ENCODE peak calls at places on chromosomes 11 and 22, in five cellular contexts. H, G, A, W and D are unnamed samples.

GRCh38 chr11:2578934-2579280 is 120.9 kb downstream of the KCNQ1OT1 start:
- DNase-seq in H (no peak), G (no peak), A (no peak), W (no peak), D (no peak)

GRCh38 chr11:90476442-90477007 is 253.7 kb upstream of the CHORDC1 start:
- DNase-seq in H (peak), G (no peak), A (peak), W (peak), D (peak)

GRCh38 chr11:78228467-78228866 is 39.7 kb downstream of the USP35 start:
- DNase-seq in H (peak), G (peak), A (peak), W (peak), D (peak)

GRCh38 chr11:93031386-93031785 is 61.9 kb downstream of the MTNR1B start:
- DNase-seq in H (no peak), G (no peak), A (no peak), W (peak), D (no peak)

GRCh38 chr11:78560826-78561484 is 13.7 kb downstream of the NARS2 start:
- DNase-seq in H (peak), G (no peak), A (peak), W (no peak), D (no peak)

GRCh38 chr11:7596975-7597391 is 76.3 kb downstream of the CYB5R2 start:
- DNase-seq in H (no peak), G (no peak), A (no peak), W (no peak), D (no peak)

GRCh38 chr22:41917906-41918791 is 3.3 kb upstream of the SHISA8 start:
- DNase-seq in H (peak), G (no peak), A (no peak), W (no peak), D (peak)

GRCh38 chr11:18361154-18361553 is 33.2 kb upstream of the LDHA start:
- DNase-seq in H (no peak), G (no peak), A (no peak), W (no peak), D (no peak)

GRCh38 chr11:103272876-103273275 is 163.7 kb downstream of the DYNC2H1 start:
- DNase-seq in H (no peak), G (no peak), A (no peak), W (no peak), D (no peak)

GRCh38 chr11:36060926-36061325 is 117.1 kb downstream of the LDLRAD3 start:
- DNase-seq in H (no peak), G (no peak), A (no peak), W (no peak), D (no peak)

GRCh38 chr11:34509336-34509902 is 4.2 kb downstream of the ELF5 start:
- DNase-seq in H (no peak), G (no peak), A (no peak), W (no peak), D (no peak)

GRCh38 chr22:24523873-24524272 is 28.7 kb downstream of the UPB1 start:
- DNase-seq in H (no peak), G (no peak), A (no peak), W (no peak), D (no peak)

GRCh38 chr22:29702931-29703594 is 16.7 kb upstream of the CABP7 start:
- DNase-seq in H (no peak), G (no peak), A (no peak), W (peak), D (no peak)

GRCh38 chr22:35921777-35922176 is 106.8 kb downstream of the RBFOX2 start:
- DNase-seq in H (peak), G (peak), A (peak), W (peak), D (peak)

GRCh38 chr11:102186836-102187235 is 76.6 kb downstream of the YAP1 start:
- DNase-seq in H (no peak), G (no peak), A (peak), W (peak), D (no peak)

GRCh38 chr22:50471197-50471847 is 3.5 kb downstream of the SBF1 start:
- DNase-seq in H (no peak), G (no peak), A (no peak), W (no peak), D (no peak)

GRCh38 chr22:29773233-29773632 is 6.1 kb downstream of the UQCR10 start:
- DNase-seq in H (no peak), G (no peak), A (no peak), W (no peak), D (peak)

GRCh38 chr11:134514354-134514951 is 102.4 kb upstream of the B3GAT1 start:
- DNase-seq in H (no peak), G (no peak), A (no peak), W (no peak), D (no peak)

GRCh38 chr22:40525250-40525884 is 111.2 kb downstream of the MRTFA start:
- DNase-seq in H (peak), G (peak), A (peak), W (peak), D (no peak)

GRCh38 chr11:118216621-118217526 is 7.9 kb downstream of the JAML start:
- DNase-seq in H (no peak), G (no peak), A (no peak), W (no peak), D (no peak)

GRCh38 chr11:119683783-119684182 is 45.2 kb downstream of the NECTIN1 start:
- DNase-seq in H (no peak), G (no peak), A (no peak), W (no peak), D (peak)

GRCh38 chr22:47337161-47337621 is 574.7 kb downstream of the TBC1D22A start:
- DNase-seq in H (peak), G (no peak), A (peak), W (no peak), D (peak)

GRCh38 chr11:121582296-121582695 is 129.5 kb upstream of the SORL1-AS1 start:
- DNase-seq in H (no peak), G (no peak), A (peak), W (no peak), D (no peak)

GRCh38 chr11:70810131-70810530 is 411.8 kb downstream of the CTTN start:
- DNase-seq in H (no peak), G (no peak), A (no peak), W (no peak), D (no peak)

GRCh38 chr11:105139669-105140068 is at the start of gene CARD18:
- DNase-seq in H (no peak), G (no peak), A (no peak), W (no peak), D (no peak)

GRCh38 chr11:113261709-113262475 is 52.5 kb upstream of the TTC12 start:
- DNase-seq in H (peak), G (no peak), A (no peak), W (no peak), D (peak)

GRCh38 chr22:26438006-26438405 is 8.9 kb downstream of the ASPHD2 start:
- DNase-seq in H (no peak), G (no peak), A (no peak), W (peak), D (no peak)

GRCh38 chr11:134478176-134478575 is 66.1 kb upstream of the B3GAT1 start:
- DNase-seq in H (no peak), G (no peak), A (no peak), W (no peak), D (no peak)

GRCh38 chr11:8207080-8208000 is 38.5 kb upstream of the RIC3 start:
- DNase-seq in H (no peak), G (no peak), A (no peak), W (no peak), D (no peak)

GRCh38 chr22:24208012-24208749 is 26.9 kb downstream of the SUSD2 start:
- DNase-seq in H (peak), G (no peak), A (peak), W (no peak), D (peak)

GRCh38 chr22:18987765-18988164 is 51.7 kb upstream of the PRODH start:
- DNase-seq in H (peak), G (peak), A (peak), W (peak), D (no peak)

GRCh38 chr11:2772544-2773031 is 72.8 kb upstream of the KCNQ1OT1 start:
- DNase-seq in H (peak), G (no peak), A (no peak), W (no peak), D (no peak)

GRCh38 chr22:23047265-23047664 is 23.1 kb upstream of the GNAZ start:
- DNase-seq in H (no peak), G (no peak), A (no peak), W (no peak), D (no peak)

GRCh38 chr22:49317369-49317768 is 510.3 kb downstream of the BRD1 start:
- DNase-seq in H (no peak), G (no peak), A (no peak), W (no peak), D (no peak)
- TF ChIP-seq CTCF in H (no peak), G (no peak), A (no peak), W (no peak), D (peak)

GRCh38 chr11:130636672-130637463 is 188.4 kb downstream of the ADAMTS15 start:
- DNase-seq in H (peak), G (no peak), A (peak), W (no peak), D (peak)

GRCh38 chr11:130633466-130633865 is 185.0 kb downstream of the ADAMTS15 start:
- DNase-seq in H (peak), G (no peak), A (no peak), W (no peak), D (no peak)

GRCh38 chr11:130635937-130636336 is 187.5 kb downstream of the ADAMTS15 start:
- DNase-seq in H (no peak), G (no peak), A (no peak), W (no peak), D (no peak)

GRCh38 chr11:130634186-130634585 is 185.7 kb downstream of the ADAMTS15 start:
- DNase-seq in H (no peak), G (no peak), A (no peak), W (no peak), D (no peak)

DNA sequence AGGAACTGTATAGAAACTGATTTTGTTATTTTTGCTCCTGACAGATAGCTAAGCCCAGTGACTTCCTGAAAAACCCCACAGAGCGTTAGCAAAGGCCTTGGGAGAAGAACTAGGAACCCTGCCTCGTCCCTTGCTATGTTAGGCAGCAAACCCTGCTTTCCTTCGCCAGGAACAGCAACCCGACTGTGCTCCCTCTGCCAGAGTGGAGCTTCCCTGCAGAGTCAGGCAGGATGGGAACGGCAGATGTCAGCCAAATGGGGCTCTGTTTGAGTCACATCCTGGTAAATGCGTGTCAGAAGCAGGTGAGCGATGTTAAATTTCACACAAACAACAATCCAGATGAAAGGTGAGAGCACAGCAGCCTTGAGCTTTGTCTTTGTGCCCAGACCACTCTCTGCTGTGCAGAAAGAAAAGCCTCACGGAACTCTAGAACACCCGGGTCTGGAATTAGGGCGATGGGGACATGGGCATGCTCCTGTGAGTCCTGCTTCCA is 186.6 kb downstream of the ADAMTS15 start:
- DNase-seq in H (peak), G (no peak), A (peak), W (no peak), D (peak)
- H2AFZ ChIP-seq in H (peak), G (no peak), A (no peak), W (peak), D (peak)

GRCh38 chr11:62958547-62959071 is 26.2 kb downstream of the SLC22A6 start:
- DNase-seq in H (peak), G (no peak), A (no peak), W (no peak), D (no peak)
- H3K27ac ChIP-seq in H (no peak), G (no peak), A (no peak), W (no peak), D (no peak)

GRCh38 chr22:20240900-20241299 is 27.2 kb downstream of the RTN4R start:
- DNase-seq in H (no peak), G (no peak), A (no peak), W (no peak), D (no peak)

GRCh38 chr22:20239063-20239950 is 28.8 kb downstream of the RTN4R start:
- DNase-seq in H (no peak), G (peak), A (no peak), W (no peak), D (no peak)

GRCh38 chr22:20239951-20240773 is 28.0 kb downstream of the RTN4R start:
- DNase-seq in H (no peak), G (peak), A (no peak), W (peak), D (no peak)

GRCh38 chr22:20237480-20238440 is 30.4 kb downstream of the RTN4R start:
- DNase-seq in H (no peak), G (no peak), A (no peak), W (no peak), D (no peak)

GRCh38 chr22:20238567-20239062 is 29.5 kb downstream of the RTN4R start:
- DNase-seq in H (no peak), G (peak), A (peak), W (peak), D (peak)
- TF ChIP-seq CTCF in H (no peak), G (peak), A (peak), W (peak), D (peak)

GRCh38 chr22:44297662-44298061 is 15.1 kb downstream of the SHISAL1 start:
- DNase-seq in H (no peak), G (no peak), A (no peak), W (no peak), D (no peak)
- H2AFZ ChIP-seq in H (no peak), G (no peak), A (no peak), W (no peak), D (no peak)

DNA sequence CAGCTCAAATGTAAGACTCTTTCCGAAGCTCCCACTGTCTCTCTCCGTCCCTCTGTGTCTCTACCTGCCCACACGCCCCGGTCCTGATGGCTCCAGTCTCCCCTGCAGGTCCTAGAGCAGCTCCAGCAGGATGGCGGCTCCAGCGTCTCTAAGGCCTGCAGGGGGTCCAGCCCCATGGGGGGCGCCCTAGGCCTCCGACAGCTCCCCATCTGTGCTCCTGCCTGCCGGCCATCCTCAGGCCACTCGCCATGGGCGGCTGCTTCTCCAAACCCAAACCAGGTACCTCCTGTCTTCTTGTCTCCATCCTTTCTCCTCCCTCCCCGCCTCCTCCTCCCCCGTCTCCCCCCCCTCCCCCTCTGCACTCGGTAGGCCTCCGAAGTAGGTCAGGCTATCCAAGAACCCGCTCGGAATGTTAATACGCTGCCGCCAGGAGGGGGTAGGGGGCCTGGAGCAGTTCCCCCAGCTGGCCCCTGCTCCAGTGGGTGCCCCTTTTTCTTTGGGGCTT is 694 bp downstream of the AIFM3 start:
- DNase-seq in H (no peak), G (peak), A (no peak), W (peak), D (no peak)
- H3K27ac ChIP-seq in H (no peak), G (no peak), A (no peak), W (no peak), D (no peak)